ENCODE peak calls at places on chromosomes 16 and 17, in six cellular contexts. C is neuronal stem cell, U is H9, B is H1, Z is mesenchymal stem cell, N is trophoblast cell. M is an unnamed sample.

GRCh38 chr16:89094252-89094901 is 725 bp downstream of the ACSF3 start:
- DNase-seq in C (no peak), U (no peak), B (no peak), Z (peak), N (peak), M (no peak)

GRCh38 chr16:69309316-69309715 is 1.8 kb upstream of the VPS4A start:
- DNase-seq in C (no peak), U (no peak), B (no peak), Z (no peak), N (no peak), M (no peak)

GRCh38 chr17:7238418-7239090 is 703 bp downstream of the PHF23 start:
- DNase-seq in C (no peak), U (peak), B (no peak), Z (no peak), N (no peak), M (no peak)

GRCh38 chr16:68473358-68474064 is 25.2 kb upstream of the SMPD3 start:
- DNase-seq in C (no peak), U (no peak), B (no peak), Z (no peak), N (no peak), M (no peak)

GRCh38 chr16:82888616-82889015 is 261.8 kb downstream of the CDH13 start:
- DNase-seq in C (no peak), U (no peak), B (no peak), Z (peak), N (no peak), M (peak)

GRCh38 chr16:17251496-17251895 is 219.3 kb downstream of the XYLT1 start:
- DNase-seq in C (no peak), U (no peak), B (no peak), Z (no peak), N (no peak), M (no peak)

GRCh38 chr16:25194285-25194878 is 22.4 kb upstream of the AQP8 start:
- DNase-seq in C (no peak), U (no peak), B (no peak), Z (no peak), N (no peak), M (no peak)

GRCh38 chr16:16857012-16857411 is 478.1 kb downstream of the NPIPA7 start:
- DNase-seq in C (no peak), U (no peak), B (no peak), Z (no peak), N (no peak), M (no peak)

GRCh38 chr16:77414752-77415231 is 20.0 kb downstream of the ADAMTS18 start:
- DNase-seq in C (no peak), U (no peak), B (no peak), Z (no peak), N (no peak), M (no peak)

GRCh38 chr17:74212262-74212912 is 984 bp upstream of the TTYH2 start:
- DNase-seq in C (no peak), U (peak), B (peak), Z (peak), N (no peak), M (no peak)

GRCh38 chr17:45184144-45184543 is 22.5 kb downstream of the HEXIM2 start:
- DNase-seq in C (no peak), U (no peak), B (no peak), Z (no peak), N (no peak), M (no peak)

DNA sequence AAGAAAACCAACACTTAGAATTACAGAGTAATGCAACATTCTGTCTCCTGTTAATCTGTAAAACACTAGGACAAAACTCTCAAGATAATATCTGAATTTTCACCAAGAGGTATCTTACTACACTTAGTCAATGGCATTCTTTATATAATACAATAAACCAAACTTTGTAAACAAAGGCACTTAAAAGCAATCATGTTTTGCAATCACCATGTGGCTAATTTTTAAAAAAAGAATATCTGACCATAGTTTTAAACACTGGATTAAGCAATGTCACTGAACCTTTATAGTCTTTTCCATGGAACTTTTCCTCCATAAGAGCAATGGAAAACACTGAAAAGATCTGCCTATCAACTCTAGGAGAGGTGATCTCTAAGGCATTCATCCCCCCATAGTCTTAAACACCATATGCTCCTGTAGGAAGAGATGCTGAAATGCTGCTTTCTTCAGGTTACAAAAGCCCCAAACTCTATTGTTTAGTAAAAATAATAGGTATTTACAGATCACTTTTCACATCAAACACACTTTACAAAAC is 144.2 kb upstream of the CORO6 start:
- DNase-seq in C (no peak), U (no peak), B (no peak), Z (peak), N (no peak), M (peak)
- H3K14ac ChIP-seq in C (no peak), U (no peak), B (no peak), Z (no peak), N (no peak), M (no peak)

DNA sequence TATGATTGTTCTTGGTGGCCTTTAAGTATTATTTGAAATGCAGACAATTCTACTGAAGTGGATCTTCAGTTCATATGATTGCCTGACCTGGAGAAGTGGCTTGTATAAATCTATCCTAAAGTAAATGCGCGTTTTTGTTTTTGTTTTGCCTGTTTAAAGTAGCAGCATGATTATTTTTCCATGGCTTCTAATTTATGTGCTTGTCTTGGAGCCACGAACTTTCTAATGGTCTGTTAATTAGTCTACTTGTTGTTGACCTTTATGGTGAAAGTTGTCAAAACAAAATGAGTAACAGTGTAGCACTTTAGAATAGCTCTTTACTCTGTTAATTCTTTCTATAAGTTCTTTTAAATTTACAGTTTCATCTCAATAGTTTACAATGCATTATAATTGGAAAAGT is 1.7 kb downstream of the PRKAR1A start:
- DNase-seq in C (no peak), U (no peak), B (no peak), Z (no peak), N (no peak), M (no peak)
- H3K14ac ChIP-seq in C (no peak), U (no peak), B (no peak), Z (no peak), N (no peak), M (no peak)

GRCh38 chr16:10911267-10911666 is 31.0 kb downstream of the DEXI start:
- DNase-seq in C (no peak), U (no peak), B (no peak), Z (no peak), N (no peak), M (no peak)
- H3K14ac ChIP-seq in C (no peak), U (no peak), B (no peak), Z (no peak), N (no peak), M (no peak)

DNA sequence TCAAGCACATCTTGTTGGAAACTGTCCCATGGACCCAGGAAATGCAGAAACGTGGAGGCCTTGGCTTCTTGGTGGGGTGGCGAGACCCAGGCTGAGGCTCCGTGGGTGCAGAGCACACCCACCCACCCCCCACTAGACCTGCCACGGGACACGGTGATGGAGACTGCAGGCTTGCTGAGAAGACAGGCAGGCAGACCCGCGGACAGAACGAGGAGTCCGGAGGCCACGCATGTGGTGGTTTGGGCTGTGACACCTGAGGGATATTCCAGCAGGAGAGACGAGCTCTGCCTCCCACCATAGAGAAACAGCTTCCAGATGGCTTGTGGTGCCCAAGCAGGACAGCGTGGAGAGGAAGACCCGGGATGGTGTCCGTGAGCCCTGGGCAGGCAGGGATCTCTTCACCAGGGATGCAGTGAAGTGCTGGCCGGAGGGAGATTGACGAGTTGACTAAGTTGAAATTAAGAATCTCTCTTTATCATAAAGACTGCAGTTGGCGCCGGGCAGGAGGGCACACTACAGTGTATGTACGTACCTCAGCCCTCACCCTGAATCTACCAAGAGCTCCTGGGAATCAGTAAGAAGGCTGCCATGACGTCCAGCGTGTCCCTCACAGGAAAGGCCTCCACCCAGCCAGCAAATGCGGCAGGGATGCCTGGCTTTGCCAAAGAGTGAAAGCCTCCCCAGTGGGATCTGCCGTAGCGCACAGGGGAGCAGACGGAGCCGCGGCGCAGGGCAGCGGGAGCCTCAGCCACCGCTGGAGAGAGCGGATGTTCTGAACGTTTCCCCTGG is 8.2 kb downstream of the UBE2I start:
- DNase-seq in C (no peak), U (no peak), B (no peak), Z (no peak), N (no peak), M (no peak)
- H3K14ac ChIP-seq in C (no peak), U (no peak), B (no peak), Z (no peak), N (no peak), M (no peak)

GRCh38 chr17:33338242-33338641 is 45.1 kb upstream of the ASIC2 start:
- DNase-seq in C (no peak), U (no peak), B (no peak), Z (no peak), N (no peak), M (no peak)

GRCh38 chr17:33342025-33342424 is 48.9 kb upstream of the ASIC2 start:
- DNase-seq in C (no peak), U (no peak), B (no peak), Z (no peak), N (no peak), M (no peak)
- H3K14ac ChIP-seq in C (no peak), U (no peak), B (no peak), Z (no peak), N (no peak), M (no peak)

GRCh38 chr17:35025541-35025940 is 38.0 kb downstream of the RFFL start:
- DNase-seq in C (no peak), U (no peak), B (no peak), Z (no peak), N (no peak), M (no peak)
- H3K14ac ChIP-seq in C (no peak), U (no peak), B (no peak), Z (no peak), N (no peak), M (no peak)

DNA sequence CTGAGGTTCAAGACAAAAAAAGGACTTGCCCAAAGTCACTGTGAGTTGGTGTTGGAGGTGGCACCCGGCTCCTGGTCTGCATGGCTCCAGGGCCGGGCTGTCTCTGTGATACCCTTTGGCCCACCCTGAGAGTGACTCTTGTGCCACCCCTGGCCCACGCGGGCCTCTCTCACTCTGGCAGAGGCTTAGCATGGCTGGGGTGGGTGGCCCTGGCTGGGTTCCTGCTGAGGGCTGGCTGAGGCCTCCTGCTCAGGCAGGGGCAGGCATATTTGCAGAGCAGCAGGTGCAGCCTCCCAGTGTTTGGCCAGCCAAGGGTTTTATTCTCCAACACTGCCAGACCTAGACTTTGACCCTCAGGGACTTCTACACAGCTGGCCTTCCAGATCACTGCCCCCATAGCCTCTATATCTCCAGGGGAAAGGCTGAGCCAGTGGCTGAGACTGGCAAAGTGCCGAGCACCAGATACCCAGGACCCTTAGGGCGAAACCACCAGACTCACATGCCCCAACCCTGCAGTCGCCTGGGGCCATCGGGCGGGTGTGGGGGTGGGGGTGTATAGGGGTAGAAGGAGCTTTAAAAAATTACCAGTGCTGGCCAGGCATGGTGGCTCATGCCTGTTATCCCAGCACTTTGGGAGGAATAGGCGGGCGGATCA is 21.5 kb upstream of the ADGRG1 start:
- DNase-seq in C (no peak), U (no peak), B (no peak), Z (no peak), N (peak), M (no peak)
- H3K14ac ChIP-seq in C (no peak), U (no peak), B (no peak), Z (no peak), N (no peak), M (no peak)

DNA sequence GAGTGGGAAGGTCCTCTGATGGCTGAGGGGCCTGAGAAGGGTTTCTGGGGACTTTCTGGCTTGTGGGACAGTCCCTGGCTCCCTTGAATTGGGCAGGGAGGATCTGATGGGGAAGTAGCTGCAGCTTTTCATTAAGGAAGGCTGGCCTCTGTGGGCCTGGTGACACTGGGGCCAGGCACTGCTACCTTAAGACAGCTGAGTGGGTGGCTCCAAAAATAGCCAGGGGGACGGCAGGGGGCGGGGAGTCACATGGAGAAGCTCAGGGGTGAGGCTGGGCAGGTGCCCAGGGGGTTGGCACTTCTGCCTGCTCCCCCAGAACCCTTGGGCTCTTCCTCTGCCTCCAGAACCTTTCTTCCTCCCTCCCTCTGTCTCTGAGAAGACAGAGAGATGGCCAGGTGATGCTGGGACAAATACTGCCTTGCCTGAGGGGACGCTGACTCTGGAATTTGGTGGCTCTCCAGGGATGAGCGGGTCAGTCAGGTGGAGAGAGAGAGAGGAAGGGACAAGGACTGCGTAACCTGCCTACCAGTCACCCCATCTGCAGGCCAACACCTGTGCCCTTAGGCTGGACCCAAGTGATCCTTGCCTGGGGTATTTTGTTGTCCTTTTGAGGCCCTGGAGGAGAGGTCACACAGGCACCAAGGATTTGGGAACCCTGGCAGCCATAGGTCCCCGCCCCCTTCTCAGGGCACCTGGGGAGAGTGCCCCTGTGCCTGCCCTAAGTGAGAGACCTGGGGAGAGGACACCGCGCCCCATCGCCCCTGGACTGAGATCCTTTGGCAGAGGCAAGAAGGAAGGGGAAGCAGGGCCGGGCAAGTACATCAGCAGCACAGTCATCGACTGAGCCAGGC is 1.7 kb upstream of the SGCA start:
- DNase-seq in C (no peak), U (no peak), B (no peak), Z (no peak), N (no peak), M (no peak)
- H3K14ac ChIP-seq in C (no peak), U (no peak), B (no peak), Z (no peak), N (no peak), M (no peak)